ENCODE peak calls at places on chromosomes 7 and 10, in four cellular contexts. U, Q, E and R are unnamed samples.
A peak's percentile ranks its signal among the peaks of the same experiment; 100 is the strongest.

GRCh38 chr7:129778770-129779601 is 167.5 kb downstream of the NRF1 start:
- DNase-seq in U (no peak), Q (no peak), E (no peak), R (no peak)

GRCh38 chr7:150962743-150963399 is 15.2 kb downstream of the KCNH2 start:
- DNase-seq in U (no peak), Q (peak; percentile 66), E (peak; percentile 69), R (peak; percentile 78)

GRCh38 chr7:10973942-10974716 is 457 bp downstream of the PHF14 start:
- DNase-seq in U (no peak), Q (no peak), E (peak; percentile 50), R (no peak)

GRCh38 chr10:97336942-97337719 is 2.6 kb upstream of the FRAT2 start:
- DNase-seq in U (no peak), Q (no peak), E (no peak), R (no peak)

GRCh38 chr7:73894851-73895441 is 34.0 kb downstream of the TMEM270 start:
- DNase-seq in U (peak; percentile 89), Q (peak; percentile 57), E (no peak), R (peak; percentile 95)

GRCh38 chr7:33556471-33556870 is 348.9 kb upstream of the BMPER start:
- DNase-seq in U (no peak), Q (no peak), E (no peak), R (no peak)

GRCh38 chr10:119135517-119135890 is 30.0 kb downstream of the SFXN4 start:
- DNase-seq in U (no peak), Q (no peak), E (no peak), R (no peak)

GRCh38 chr7:36474283-36475010 is 84.8 kb downstream of the ANLN start:
- DNase-seq in U (no peak), Q (no peak), E (no peak), R (no peak)

GRCh38 chr7:11153694-11154093 is 180.0 kb downstream of the PHF14 start:
- DNase-seq in U (no peak), Q (no peak), E (no peak), R (no peak)

GRCh38 chr7:46969303-46970130 is 612.4 kb downstream of the TNS3 start:
- DNase-seq in U (no peak), Q (no peak), E (no peak), R (no peak)

GRCh38 chr7:106659963-106660861 is 746 bp downstream of the CCDC71L start:
- DNase-seq in U (peak; percentile 15), Q (peak; percentile 92), E (peak; percentile 84), R (peak; percentile 92)

GRCh38 chr10:61404771-61405170 is 48.4 kb downstream of the TMEM26 start:
- DNase-seq in U (no peak), Q (no peak), E (no peak), R (no peak)

GRCh38 chr10:101691081-101691480 is 3.9 kb downstream of the FBXW4 start:
- DNase-seq in U (no peak), Q (no peak), E (no peak), R (no peak)

GRCh38 chr10:48496831-48497792 is 107.8 kb downstream of the ARHGAP22 start:
- DNase-seq in U (no peak), Q (no peak), E (no peak), R (peak; percentile 59)

GRCh38 chr10:110077436-110078120 is 69.8 kb downstream of the ADD3 start:
- DNase-seq in U (no peak), Q (no peak), E (no peak), R (no peak)

GRCh38 chr7:137127806-137128205 is 215.7 kb downstream of the PTN start:
- DNase-seq in U (no peak), Q (no peak), E (no peak), R (no peak)

GRCh38 chr10:29946953-29947700 is 112.3 kb downstream of the JCAD start:
- DNase-seq in U (peak; percentile 62), Q (no peak), E (no peak), R (peak; percentile 63)

GRCh38 chr7:155204744-155205367 is 92.8 kb upstream of the INSIG1 start:
- DNase-seq in U (no peak), Q (no peak), E (no peak), R (peak; percentile 35)

GRCh38 chr10:132163826-132164515 is 22.8 kb upstream of the DPYSL4 start:
- DNase-seq in U (no peak), Q (peak; percentile 21), E (no peak), R (peak; percentile 23)

GRCh38 chr7:43584200-43584586 is 1.3 kb downstream of the STK17A start:
- DNase-seq in U (no peak), Q (no peak), E (peak; percentile 50), R (no peak)

GRCh38 chr7:125878990-125879389 is 949.4 kb upstream of the POT1 start:
- DNase-seq in U (no peak), Q (no peak), E (no peak), R (no peak)

GRCh38 chr10:59872892-59873463 is 33.4 kb downstream of the CCDC6 start:
- DNase-seq in U (peak; percentile 81), Q (no peak), E (no peak), R (peak; percentile 51)

GRCh38 chr10:122362621-122363020 is 11.9 kb upstream of the PLEKHA1 start:
- DNase-seq in U (no peak), Q (no peak), E (no peak), R (no peak)

GRCh38 chr7:21767300-21767900 is 178.3 kb downstream of the CDCA7L start:
- DNase-seq in U (no peak), Q (no peak), E (no peak), R (no peak)

GRCh38 chr10:93468532-93469213 is 13.5 kb downstream of the MYOF start:
- DNase-seq in U (no peak), Q (no peak), E (no peak), R (no peak)

GRCh38 chr7:135197906-135198655 is 13.2 kb downstream of the WDR91 start:
- DNase-seq in U (no peak), Q (no peak), E (no peak), R (no peak)

GRCh38 chr7:149830997-149831729 is 7.0 kb upstream of the ZNF862 start:
- DNase-seq in U (no peak), Q (peak; percentile 10), E (no peak), R (peak; percentile 26)

GRCh38 chr7:108073305-108074070 is 56.7 kb downstream of the LAMB4 start:
- DNase-seq in U (no peak), Q (no peak), E (no peak), R (no peak)

GRCh38 chr10:88527245-88527644 is 55.9 kb downstream of the RNLS start:
- DNase-seq in U (no peak), Q (no peak), E (no peak), R (no peak)

GRCh38 chr7:16638282-16639265 is 7.0 kb downstream of the ANKMY2 start:
- DNase-seq in U (no peak), Q (no peak), E (no peak), R (no peak)
- H3K27ac ChIP-seq in U (no peak overlapping the region), Q (no peak overlapping the region), E (no peak overlapping the region), R (peak overlapping the region; percentile 23)

DNA sequence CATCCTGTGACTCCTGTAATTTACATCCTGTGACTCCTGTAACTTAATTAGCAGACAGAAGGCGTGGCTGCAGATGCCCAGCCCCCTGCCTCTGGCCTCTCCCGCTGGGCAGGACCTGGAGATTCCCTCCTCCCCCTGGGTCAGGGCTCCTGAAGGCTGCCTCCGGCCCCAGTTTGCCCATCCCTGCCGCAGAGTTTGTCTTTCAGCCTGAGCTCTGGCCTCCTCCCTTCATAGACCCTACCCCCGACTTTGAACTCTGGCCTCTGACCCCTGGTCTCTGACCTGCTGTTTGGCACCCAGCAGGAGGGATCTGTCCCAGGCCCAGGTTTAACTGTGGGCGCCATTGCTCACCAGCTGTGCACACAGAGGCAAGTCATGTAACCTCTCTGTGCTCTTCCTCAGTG is 45.6 kb downstream of the ELFN1 start:
- DNase-seq in U (no peak), Q (no peak), E (no peak), R (no peak)
- H3K4me1 ChIP-seq in U (no peaks in the 10 kb centered on the region), Q (no peaks in the 10 kb centered on the region), E (no peaks in the 10 kb centered on the region), R (peaks cover 3% of the 10 kb centered on the region)

GRCh38 chr7:100540073-100540723 is 1.2 kb downstream of the AGFG2 start:
- DNase-seq in U (no peak), Q (no peak), E (no peak), R (no peak)

GRCh38 chr7:100539436-100540006 is 518 bp downstream of the AGFG2 start:
- DNase-seq in U (no peak), Q (no peak), E (no peak), R (no peak)

GRCh38 chr7:100538348-100538653 is 702 bp upstream of the AGFG2 start:
- DNase-seq in U (no peak), Q (no peak), E (no peak), R (no peak)

GRCh38 chr7:100543586-100543985 is 4.6 kb downstream of the AGFG2 start:
- DNase-seq in U (no peak), Q (no peak), E (no peak), R (no peak)

GRCh38 chr7:100538654-100539435 is at the start of gene AGFG2:
- DNase-seq in U (peak; percentile 100), Q (peak; percentile 100), E (peak; percentile 100), R (peak; percentile 100)
- H3K27ac ChIP-seq in U (peak within 1 kb of the TSS; percentile 72), Q (peak within 1 kb of the TSS; percentile 77), E (peak within 1 kb of the TSS; percentile 64), R (peak within 1 kb of the TSS; percentile 76)

GRCh38 chr10:1661416-1661815 is 75.9 kb downstream of the ADARB2 start:
- DNase-seq in U (no peak), Q (no peak), E (no peak), R (no peak)
- H3K4me1 ChIP-seq in U (no peaks in the 10 kb centered on the region), Q (no peaks in the 10 kb centered on the region), E (no peaks in the 10 kb centered on the region), R (no peaks in the 10 kb centered on the region)

DNA sequence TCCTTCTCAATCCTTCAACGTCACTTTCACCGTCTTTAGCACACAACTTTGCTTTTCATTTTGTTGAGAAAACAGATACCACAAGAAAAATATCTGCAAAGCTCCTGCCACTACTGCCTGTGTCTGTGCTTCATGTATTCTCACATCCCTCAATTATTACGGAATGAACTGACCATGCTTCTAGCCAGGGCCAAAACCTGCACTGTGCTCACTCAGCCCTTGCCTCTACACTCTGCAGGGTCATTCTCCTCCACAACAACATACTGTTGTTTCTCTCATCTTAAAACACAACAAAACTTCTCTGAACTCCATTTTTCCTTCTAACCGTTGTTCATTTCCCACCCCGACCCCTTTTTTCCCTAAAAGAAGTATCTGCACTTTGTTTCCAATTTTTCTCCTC is 29.5 kb downstream of the BMPR1A start:
- DNase-seq in U (no peak), Q (no peak), E (no peak), R (no peak)
- H3K27ac ChIP-seq in U (peak overlapping the region; percentile 12), Q (no peak overlapping the region), E (no peak overlapping the region), R (no peak overlapping the region)